ENCODE peak calls at places on chromosome 4, in four cellular contexts. K, A, Z and N are unnamed samples.

GRCh38 chr4:67713531-67714247 is 12.7 kb upstream of the UBA6 start:
- DNase-seq in K (no peak), A (peak), Z (no peak), N (no peak)

GRCh38 chr4:110516106-110516922 is 40.4 kb downstream of the ENPEP start:
- DNase-seq in A (peak), K (peak), Z (peak), N (peak)

GRCh38 chr4:95643627-95644026 is 94.9 kb upstream of the UNC5C start:
- DNase-seq in Z (no peak), K (no peak), A (no peak), N (no peak)

GRCh38 chr4:78689700-78690318 is 86.3 kb upstream of the BMP2K start:
- DNase-seq in A (no peak), K (no peak), Z (no peak), N (no peak)

GRCh38 chr4:153409924-153410501 is 56.1 kb upstream of the TMEM131L start:
- DNase-seq in Z (no peak), A (peak), K (no peak), N (no peak)

GRCh38 chr4:146335763-146336412 is 121.5 kb downstream of the REELD1 start:
- DNase-seq in Z (no peak), A (no peak), K (no peak), N (no peak)

GRCh38 chr4:85298037-85298436 is 176.9 kb upstream of the ARHGAP24 start:
- DNase-seq in A (no peak), K (no peak), Z (no peak), N (no peak)

GRCh38 chr4:25068386-25068785 is 37.6 kb upstream of the LGI2 start:
- DNase-seq in A (no peak), K (no peak), Z (no peak), N (no peak)

GRCh38 chr4:172553216-172553615 is 615.4 kb upstream of the GALNT7 start:
- DNase-seq in Z (no peak), K (no peak), A (no peak), N (no peak)

GRCh38 chr4:163548481-163549243 is 54.2 kb downstream of the TMA16 start:
- DNase-seq in A (peak), K (no peak), Z (no peak), N (peak)

GRCh38 chr4:125266901-125267601 is 47.7 kb upstream of the FAT4 start:
- DNase-seq in K (no peak), A (no peak), Z (no peak), N (no peak)

GRCh38 chr4:156598138-156598681 is 373.4 kb downstream of the PDGFC start:
- DNase-seq in Z (peak), A (no peak), K (no peak), N (no peak)

DNA sequence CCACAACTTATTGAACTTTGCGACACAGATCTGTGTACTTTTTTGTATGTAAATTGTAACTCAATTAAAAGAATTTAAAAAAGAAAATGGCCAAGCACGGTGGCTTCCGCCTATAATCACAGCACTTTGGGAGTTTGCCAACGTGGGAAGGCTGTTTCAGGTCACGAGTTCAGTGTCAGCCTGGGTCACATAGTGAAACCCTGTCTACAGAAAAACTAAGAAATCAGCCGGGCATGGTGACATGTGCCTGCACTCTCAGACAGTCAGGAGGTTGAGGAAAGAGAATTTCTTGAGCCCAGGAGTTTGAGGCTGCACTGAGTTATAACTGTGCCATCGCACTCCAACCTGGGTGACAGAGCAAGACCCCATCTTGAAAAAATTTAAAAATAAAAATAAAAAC is 203.0 kb upstream of the CLNK start:
- DNase-seq in Z (no peak), K (no peak), A (no peak), N (no peak)
- TF ChIP-seq TAF1 in Z (no peak), K (no peak), A (no peak), N (no peak)

GRCh38 chr4:186839122-186840037 is 115.7 kb upstream of the FAT1 start:
- DNase-seq in Z (no peak), A (peak), K (no peak), N (no peak)
- TF ChIP-seq YY1 in Z (no peak), A (no peak), K (no peak), N (peak)

GRCh38 chr4:74969507-74970474 is 36.9 kb downstream of the PARM1 start:
- DNase-seq in A (no peak), Z (no peak), K (no peak), N (peak)
- TF ChIP-seq GABPA in A (no peak), Z (no peak), K (no peak), N (no peak)

DNA sequence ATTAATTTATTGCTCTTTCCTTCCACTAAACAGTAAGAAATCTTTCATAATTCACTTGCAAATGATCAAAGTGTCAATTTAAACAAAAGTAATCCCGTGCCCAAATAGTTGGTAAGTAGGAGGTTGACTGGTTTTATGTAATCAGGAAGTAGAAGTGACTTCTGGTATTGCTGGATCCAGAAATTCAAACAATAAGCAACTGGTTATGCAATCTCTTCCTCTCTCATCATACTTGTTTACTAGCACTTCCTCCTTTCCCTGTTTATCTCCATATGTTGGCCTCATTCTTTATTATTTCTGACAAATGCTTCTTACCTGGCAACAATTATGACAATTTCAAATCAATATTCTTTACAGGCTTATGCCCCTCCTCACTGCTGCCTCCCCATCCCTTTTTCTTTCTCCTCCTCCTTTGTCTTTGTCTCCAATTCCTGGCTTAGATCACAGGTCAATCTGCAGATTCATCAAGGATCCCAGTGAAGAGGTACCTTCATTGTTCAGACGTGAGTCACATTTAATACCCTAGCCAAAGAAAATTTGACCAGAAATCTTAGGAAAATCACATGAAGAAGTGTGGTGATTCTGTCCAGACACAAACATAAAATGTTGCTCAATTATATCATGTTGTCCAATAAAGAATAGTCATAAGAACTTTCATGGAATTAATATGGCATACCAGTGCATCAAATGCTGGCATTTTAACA is 323.2 kb upstream of the PCDH7 start:
- DNase-seq in K (no peak), A (no peak), Z (no peak), N (no peak)
- TF ChIP-seq TAF1 in K (no peak), A (no peak), Z (no peak), N (no peak)

GRCh38 chr4:181261279-181261678 is 981.9 kb upstream of the TENM3 start:
- DNase-seq in K (no peak), A (no peak), Z (no peak), N (no peak)
- TF ChIP-seq YY1 in K (no peak), A (no peak), Z (no peak), N (no peak)

GRCh38 chr4:15478724-15479088 is 9.0 kb downstream of the CC2D2A start:
- DNase-seq in A (no peak), K (no peak), Z (no peak), N (no peak)

GRCh38 chr4:15479913-15480185 is 10.2 kb downstream of the CC2D2A start:
- DNase-seq in A (no peak), Z (no peak), K (no peak), N (no peak)

GRCh38 chr4:15476396-15476795 is 6.7 kb downstream of the CC2D2A start:
- DNase-seq in Z (no peak), K (no peak), A (no peak), N (no peak)

GRCh38 chr4:15482346-15482745 is 12.7 kb downstream of the CC2D2A start:
- DNase-seq in Z (no peak), A (no peak), K (no peak), N (no peak)

DNA sequence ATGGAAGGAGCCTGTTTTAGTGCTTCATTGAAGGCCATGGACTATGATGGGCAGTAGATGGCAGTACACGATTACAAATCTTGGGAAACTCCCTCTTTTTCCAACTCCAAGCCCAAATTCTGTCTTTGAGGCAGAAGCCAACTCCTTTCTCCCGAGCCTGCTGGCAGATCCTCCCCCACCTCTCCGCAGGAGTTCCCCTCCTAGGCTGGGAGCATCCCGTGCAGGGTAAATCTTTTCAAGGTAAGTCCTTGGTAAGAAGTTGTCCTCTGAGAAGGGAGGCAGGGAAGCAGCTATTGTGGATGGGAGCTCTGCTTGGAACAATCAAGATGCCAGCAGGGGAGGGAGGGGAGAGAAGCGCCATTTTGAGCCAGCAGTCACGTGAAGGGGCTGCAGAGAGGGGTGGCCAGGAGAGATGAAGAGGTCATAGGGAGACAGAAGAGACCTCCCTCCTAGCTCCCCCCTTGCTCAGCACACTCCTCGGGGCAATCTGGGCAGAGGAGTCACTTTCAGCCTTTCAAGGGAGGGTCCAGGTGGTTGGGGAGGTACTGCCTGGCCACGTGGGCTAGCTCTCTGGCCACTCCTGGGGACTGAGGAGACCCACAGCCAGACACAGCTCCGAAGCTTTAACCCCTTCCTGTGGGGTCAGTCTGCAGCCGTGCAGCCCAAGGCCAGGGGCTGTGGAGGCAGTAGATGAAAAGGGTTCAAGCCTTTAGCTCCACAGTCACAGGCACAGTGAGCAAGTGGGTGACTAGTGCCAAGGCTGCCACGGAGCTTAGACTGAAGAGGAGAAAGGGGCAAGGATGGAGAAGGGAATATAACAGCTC is 9.6 kb downstream of the CC2D2A start:
- DNase-seq in Z (peak), A (peak), K (no peak), N (peak)
- TF ChIP-seq GABPA in Z (no peak), A (no peak), K (no peak), N (no peak)

DNA sequence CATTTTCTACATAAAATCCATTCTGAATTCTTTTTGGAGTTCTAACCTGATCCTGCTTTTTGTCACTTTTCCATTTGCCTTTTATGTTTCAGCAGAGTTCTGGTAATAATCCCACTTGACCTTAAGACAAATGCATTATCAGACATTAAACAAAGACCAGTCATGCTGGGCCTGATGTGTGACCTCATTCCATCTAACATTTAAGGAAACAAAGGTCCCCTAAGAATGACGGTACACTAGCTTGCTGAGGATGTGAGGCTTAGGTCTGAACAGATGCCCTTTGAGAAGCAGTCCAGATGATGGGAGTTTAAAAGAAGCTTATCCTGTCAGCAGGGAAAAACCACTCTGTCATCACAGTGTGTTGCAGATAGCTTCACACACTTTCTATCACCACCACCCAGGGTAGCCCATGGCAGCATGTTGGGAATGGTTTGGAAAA is 38.1 kb upstream of the PDE5A start:
- DNase-seq in A (no peak), Z (no peak), K (no peak), N (no peak)
- TF ChIP-seq TAF1 in A (no peak), Z (no peak), K (no peak), N (no peak)